ENCODE peak calls at places on chromosomes 7 and 10, in four cellular contexts. X is stomach, P is fibroblast of lung, R is psoas muscle. N is an unnamed sample.
A peak's percentile ranks its signal among the peaks of the same experiment; 100 is the strongest.

GRCh38 chr7:18508441-18509427 is 13.2 kb downstream of the HDAC9 start:
- DNase-seq in X (no peak), P (peak; percentile 68), R (no peak), N (no peak)

GRCh38 chr10:58107506-58107905 is 160.2 kb downstream of the IPMK start:
- DNase-seq in X (no peak), P (peak; percentile 1), R (no peak), N (no peak)

GRCh38 chr10:114413398-114413797 is 9.1 kb upstream of the AFAP1L2 start:
- DNase-seq in X (peak; percentile 66), P (no peak), R (no peak), N (peak; percentile 51)

GRCh38 chr7:94146408-94146807 is 142.3 kb upstream of the BET1 start:
- DNase-seq in X (no peak), P (peak; percentile 86), R (no peak), N (no peak)

GRCh38 chr10:100442548-100442947 is 20.3 kb upstream of the WNT8B start:
- DNase-seq in X (peak; percentile 39), P (no peak), R (no peak), N (no peak)

GRCh38 chr7:104943502-104944343 is 70.3 kb upstream of the KMT2E start:
- DNase-seq in X (peak; percentile 96), P (no peak), R (no peak), N (peak; percentile 84)

GRCh38 chr7:27148031-27148775 is 629 bp upstream of the HOXA6 start:
- DNase-seq in X (no peak), P (peak; percentile 57), R (peak; percentile 82), N (peak; percentile 59)

GRCh38 chr7:55052081-55052480 is 33.3 kb downstream of the EGFR start:
- DNase-seq in X (no peak), P (peak; percentile 56), R (no peak), N (no peak)

GRCh38 chr10:63681965-63682704 is 160.9 kb downstream of the REEP3 start:
- DNase-seq in X (no peak), P (peak; percentile 98), R (no peak), N (no peak)

GRCh38 chr10:74821501-74821900 is 4.9 kb upstream of the KAT6B start:
- DNase-seq in X (peak; percentile 83), P (no peak), R (no peak), N (peak; percentile 64)

GRCh38 chr10:7671121-7671520 is 4.4 kb upstream of the ITIH5 start:
- DNase-seq in X (no peak), P (no peak), R (no peak), N (no peak)

GRCh38 chr7:45709168-45710034 is 135.2 kb downstream of the ADCY1 start:
- DNase-seq in X (peak; percentile 35), P (peak; percentile 66), R (peak; percentile 79), N (no peak)

GRCh38 chr10:102231357-102232318 is 5.5 kb downstream of the ELOVL3 start:
- DNase-seq in X (peak; percentile 73), P (no peak), R (peak; percentile 68), N (peak; percentile 45)

GRCh38 chr10:131657318-131657984 is 243.4 kb upstream of the PPP2R2D start:
- DNase-seq in X (peak; percentile 20), P (no peak), R (no peak), N (no peak)

GRCh38 chr10:112006831-112007230 is 176.7 kb downstream of the GPAM start:
- DNase-seq in X (no peak), P (no peak), R (no peak), N (no peak)

GRCh38 chr7:101172854-101173751 is 7.0 kb downstream of the NAT16 start:
- DNase-seq in X (peak; percentile 85), P (peak; percentile 66), R (peak; percentile 86), N (peak; percentile 87)

GRCh38 chr10:83539528-83540308 is 599.6 kb upstream of the GHITM start:
- DNase-seq in X (no peak), P (no peak), R (peak; percentile 83), N (no peak)

GRCh38 chr7:31950101-31950755 is 120.0 kb downstream of the PDE1C start:
- DNase-seq in X (no peak), P (peak; percentile 26), R (no peak), N (no peak)

GRCh38 chr10:91557540-91558231 is 75.2 kb downstream of the PPP1R3C start:
- DNase-seq in X (no peak), P (peak; percentile 34), R (no peak), N (no peak)

GRCh38 chr10:25867321-25867720 is 66.7 kb upstream of the MYO3A start:
- DNase-seq in X (no peak), P (no peak), R (no peak), N (no peak)

GRCh38 chr7:101736077-101736476 is 81.3 kb upstream of the CUX1 start:
- DNase-seq in X (no peak), P (no peak), R (no peak), N (no peak)

GRCh38 chr7:91293840-91294239 is 29.6 kb downstream of the FZD1 start:
- DNase-seq in X (no peak), P (no peak), R (no peak), N (no peak)

GRCh38 chr10:85542936-85543730 is 823.5 kb downstream of the GRID1 start:
- DNase-seq in X (no peak), P (no peak), R (no peak), N (no peak)

GRCh38 chr10:36441557-36441956 is 683.8 kb upstream of the ANKRD30A start:
- DNase-seq in X (no peak), P (no peak), R (no peak), N (no peak)

GRCh38 chr7:83655951-83656556 is 7.1 kb upstream of the SEMA3E start:
- DNase-seq in X (peak; percentile 37), P (peak; percentile 78), R (no peak), N (no peak)

GRCh38 chr10:48880016-48880705 is 59.5 kb downstream of the LRRC18 start:
- DNase-seq in X (no peak), P (no peak), R (no peak), N (no peak)

GRCh38 chr10:110151467-110151866 is 55.9 kb upstream of the MXI1 start:
- DNase-seq in X (peak; percentile 92), P (no peak), R (no peak), N (no peak)

GRCh38 chr10:102461187-102462054 is 10.1 kb upstream of the C10orf95 start:
- DNase-seq in X (peak; percentile 98), P (peak; percentile 80), R (peak; percentile 97), N (peak; percentile 92)

GRCh38 chr7:80902716-80903308 is 16.0 kb downstream of the SEMA3C start:
- DNase-seq in X (no peak), P (no peak), R (no peak), N (no peak)
- H3K4me1 ChIP-seq in X (peaks cover 7% of the 10 kb centered on the region), P (peaks cover 9% of the 10 kb centered on the region), R (peaks cover 30% of the 10 kb centered on the region), N (no peaks in the 10 kb centered on the region)

DNA sequence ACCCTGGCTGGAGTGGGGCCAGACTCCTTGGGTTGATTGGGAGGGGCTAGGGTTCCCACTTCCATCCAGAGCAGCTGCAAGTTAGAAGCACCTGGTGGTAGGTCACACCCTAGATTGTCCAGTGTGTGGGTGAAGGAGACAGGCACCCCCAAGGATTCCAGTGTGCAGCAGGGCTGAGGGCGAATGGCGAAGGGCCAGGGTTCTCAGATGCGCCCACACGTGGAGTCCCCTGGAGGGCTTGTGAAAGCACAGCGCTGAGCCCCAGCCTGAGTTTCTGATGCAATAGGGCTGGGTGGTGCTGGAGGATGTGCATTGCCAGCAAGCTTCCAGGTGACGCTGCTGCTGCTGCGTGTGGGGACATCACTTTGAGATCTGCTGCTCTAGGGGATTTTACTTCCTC is 25.4 kb downstream of the TBATA start:
- DNase-seq in X (no peak), P (no peak), R (no peak), N (no peak)
- H3K4me1 ChIP-seq in X (no peaks in the 10 kb centered on the region), P (peaks cover 2% of the 10 kb centered on the region), R (no peaks in the 10 kb centered on the region), N (no peaks in the 10 kb centered on the region)

DNA sequence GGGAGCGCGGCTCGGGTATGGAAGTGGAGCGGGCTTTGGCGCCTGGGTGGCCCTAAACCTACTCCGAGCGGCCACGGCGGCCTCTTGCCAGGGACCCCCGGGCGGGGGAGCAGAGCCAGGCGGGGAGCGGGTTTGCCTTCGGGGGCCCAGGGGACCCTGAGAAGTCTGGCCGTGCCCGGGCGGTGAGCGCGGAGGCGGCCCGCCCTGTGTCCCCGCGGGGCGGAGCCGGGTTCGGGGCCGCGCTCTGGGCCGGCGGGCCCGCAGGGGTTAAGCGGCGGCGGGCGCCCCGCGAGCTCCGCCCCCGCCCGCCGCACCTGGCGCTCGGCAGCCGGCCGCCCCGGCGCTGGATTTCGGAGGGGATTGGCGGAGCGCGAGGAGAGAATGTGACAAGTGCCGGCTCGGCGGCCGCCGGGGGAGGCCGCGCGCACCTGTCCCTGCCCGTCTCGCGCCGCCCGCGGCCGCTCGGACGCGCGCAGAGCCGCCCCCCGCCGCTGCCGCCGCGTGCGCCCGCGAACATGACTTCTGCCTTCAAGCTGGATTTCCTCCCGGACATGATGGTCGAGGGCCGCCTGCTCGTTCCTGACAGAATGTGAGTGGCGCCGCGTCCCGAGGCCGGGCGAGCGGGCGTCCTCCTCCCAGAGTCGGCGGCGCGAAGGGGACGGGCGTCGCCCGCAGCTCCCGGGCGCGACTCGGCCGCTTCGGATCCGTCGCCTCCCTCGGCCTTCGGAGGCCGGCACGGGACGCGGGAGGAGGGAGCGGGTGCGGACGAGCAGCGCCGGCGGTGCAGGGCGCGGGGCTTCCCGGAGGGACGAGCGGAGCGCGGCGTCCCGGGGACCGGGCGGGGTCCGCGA is at the start of gene CELF2:
- DNase-seq in X (peak; percentile 62), P (no peak), R (peak; percentile 91), N (peak; percentile 22)
- H3K4me1 ChIP-seq in X (peaks cover 20% of the 10 kb centered on the region), P (no peaks in the 10 kb centered on the region), R (peaks cover 44% of the 10 kb centered on the region), N (peaks cover 6% of the 10 kb centered on the region)

GRCh38 chr7:135168001-135168400 is 2.5 kb downstream of the CYREN start:
- DNase-seq in X (no peak), P (no peak), R (peak; percentile 84), N (no peak)
- H3K4me1 ChIP-seq in X (peaks cover 65% of the 10 kb centered on the region), P (peaks cover 14% of the 10 kb centered on the region), R (peaks cover 59% of the 10 kb centered on the region), N (peaks cover 39% of the 10 kb centered on the region)

GRCh38 chr10:124562425-124563060 is 100.9 kb downstream of the LHPP start:
- DNase-seq in X (no peak), P (no peak), R (no peak), N (no peak)
- H3K4me1 ChIP-seq in X (peaks cover 44% of the 10 kb centered on the region), P (no peaks in the 10 kb centered on the region), R (peaks cover 60% of the 10 kb centered on the region), N (peaks cover 29% of the 10 kb centered on the region)

GRCh38 chr10:124688889-124689670 is 55.1 kb downstream of the FAM53B start:
- DNase-seq in X (no peak), P (no peak), R (peak; percentile 77), N (no peak)

GRCh38 chr10:124689911-124690498 is 54.2 kb downstream of the FAM53B start:
- DNase-seq in X (no peak), P (no peak), R (peak; percentile 31), N (no peak)

GRCh38 chr10:124693396-124693795 is 50.8 kb downstream of the FAM53B start:
- DNase-seq in X (no peak), P (no peak), R (peak; percentile 75), N (no peak)

GRCh38 chr10:124691448-124692435 is 52.4 kb downstream of the FAM53B start:
- DNase-seq in X (no peak), P (no peak), R (peak; percentile 38), N (no peak)

GRCh38 chr10:124690971-124691370 is 53.2 kb downstream of the FAM53B start:
- DNase-seq in X (no peak), P (no peak), R (no peak), N (no peak)
- H3K4me1 ChIP-seq in X (peaks cover 44% of the 10 kb centered on the region), P (no peaks in the 10 kb centered on the region), R (peaks cover 64% of the 10 kb centered on the region), N (peaks cover 1% of the 10 kb centered on the region)

N was measured in adrenal gland.